ENCODE peak calls at places on chromosomes 4 and X, in four cellular contexts. P is GM23338, F is uterus, N is esophagus muscularis mucosa. W is an unnamed sample.

GRCh38 chr4:123709336-123709735 is 312.7 kb downstream of the SPRY1 start:
- DNase-seq in P (no peak), F (no peak), N (no peak), W (no peak)

GRCh38 chrX:50161143-50161542 is 39.7 kb downstream of the AKAP4 start:
- DNase-seq in P (no peak), F (no peak), N (no peak), W (no peak)

GRCh38 chrX:75038925-75039324 is 113.7 kb upstream of the NEXMIF start:
- DNase-seq in P (peak; percentile 41), F (no peak), N (no peak), W (no peak)

GRCh38 chr4:60724623-60725022 is 475.5 kb upstream of the ADGRL3 start:
- DNase-seq in P (peak; percentile 8), F (peak; percentile 16), N (no peak), W (no peak)

GRCh38 chr4:74402692-74403460 is 37.9 kb downstream of the EREG start:
- DNase-seq in P (no peak), F (no peak), N (no peak), W (no peak)

GRCh38 chrX:49627030-49627777 is 28.4 kb downstream of the GAGE1 start:
- DNase-seq in P (peak; percentile 55), F (no peak), N (no peak), W (no peak)

GRCh38 chr4:7323872-7324650 is 110.7 kb downstream of the PSAPL1 start:
- DNase-seq in P (no peak), F (no peak), N (no peak), W (no peak)

GRCh38 chrX:11427082-11428033 is 134.1 kb downstream of the AMELX start:
- DNase-seq in P (peak; percentile 48), F (peak; percentile 36), N (no peak), W (no peak)

GRCh38 chr4:74218201-74218600 is 60.3 kb downstream of the MTHFD2L start:
- DNase-seq in P (no peak), F (no peak), N (no peak), W (no peak)

GRCh38 chr4:23388699-23389395 is 501.0 kb downstream of the PPARGC1A start:
- DNase-seq in P (no peak), F (no peak), N (no peak), W (no peak)

GRCh38 chr4:81891005-81891795 is 419.5 kb upstream of the RASGEF1B start:
- DNase-seq in P (no peak), F (no peak), N (no peak), W (no peak)

GRCh38 chr4:104524026-104524425 is 29.3 kb upstream of the CXXC4 start:
- DNase-seq in P (no peak), F (no peak), N (no peak), W (no peak)

GRCh38 chr4:26772096-26772495 is 88.5 kb upstream of the STIM2 start:
- DNase-seq in P (no peak), F (no peak), N (no peak), W (no peak)

GRCh38 chr4:139314047-139314800 is 11.9 kb upstream of the NDUFC1 start:
- DNase-seq in P (peak; percentile 49), F (no peak), N (no peak), W (no peak)

GRCh38 chr4:181944527-181944926 is 298.7 kb upstream of the TENM3 start:
- DNase-seq in P (no peak), F (no peak), N (no peak), W (no peak)

GRCh38 chr4:104470770-104471169 is 23.9 kb downstream of the CXXC4 start:
- DNase-seq in P (peak; percentile 68), F (no peak), N (no peak), W (no peak)

GRCh38 chr4:73853246-73853704 is at the start of gene PF4V1:
- DNase-seq in P (peak; percentile 59), F (no peak), N (no peak), W (no peak)

GRCh38 chr4:188811116-188811515 is 671.9 kb downstream of the TRIML1 start:
- DNase-seq in P (no peak), F (no peak), N (no peak), W (no peak)

GRCh38 chr4:70711599-70711998 is 10.2 kb upstream of the RUFY3 start:
- DNase-seq in P (no peak), F (no peak), N (no peak), W (no peak)
- H3K4me1 ChIP-seq in P (peaks cover 16% of the 10 kb centered on the region), F (no peaks in the 10 kb centered on the region), N (peaks cover 21% of the 10 kb centered on the region), W (peaks cover 10% of the 10 kb centered on the region)

GRCh38 chr4:87047281-87047798 is 112.5 kb downstream of the AFF1 start:
- DNase-seq in P (no peak), F (no peak), N (peak; percentile 17), W (no peak)
- H3K4me1 ChIP-seq in P (peaks cover 54% of the 10 kb centered on the region), F (peaks cover 29% of the 10 kb centered on the region), N (peaks cover 79% of the 10 kb centered on the region), W (peaks cover 67% of the 10 kb centered on the region)

DNA sequence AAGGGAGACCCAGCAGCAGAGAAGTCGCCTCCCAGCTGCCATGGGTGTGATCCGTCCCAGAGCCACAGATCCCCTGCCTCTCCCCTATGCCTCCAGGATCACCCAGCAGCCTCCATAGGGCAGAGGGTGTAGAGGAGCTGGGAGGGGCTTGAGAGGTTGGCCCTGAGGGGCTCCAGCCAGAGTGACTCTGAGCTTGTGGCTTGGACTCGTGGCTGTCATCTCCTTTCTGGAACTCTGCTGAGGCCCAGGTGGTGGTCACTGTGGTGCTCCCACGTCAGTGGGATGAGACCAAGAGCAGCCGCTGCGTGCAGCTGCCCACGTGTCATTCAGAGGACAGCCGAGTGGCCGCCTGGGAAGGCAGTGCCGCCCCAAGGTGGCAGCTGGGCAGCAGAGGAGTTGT is 4.2 kb downstream of the TACC3 start:
- DNase-seq in P (no peak), F (no peak), N (no peak), W (no peak)
- H3K4me1 ChIP-seq in P (peaks cover 4% of the 10 kb centered on the region), F (no peaks in the 10 kb centered on the region), N (peaks cover 58% of the 10 kb centered on the region), W (peaks cover 33% of the 10 kb centered on the region)

GRCh38 chrX:2697306-2697705 is 6.2 kb downstream of the CD99 start:
- DNase-seq in P (no peak), F (no peak), N (no peak), W (no peak)

GRCh38 chrX:2699959-2700358 is 8.9 kb downstream of the CD99 start:
- DNase-seq in P (no peak), F (no peak), N (no peak), W (no peak)

GRCh38 chrX:2696698-2697215 is 5.7 kb downstream of the CD99 start:
- DNase-seq in P (no peak), F (no peak), N (no peak), W (no peak)

GRCh38 chrX:2697741-2698294 is 6.7 kb downstream of the CD99 start:
- DNase-seq in P (no peak), F (no peak), N (no peak), W (no peak)

GRCh38 chrX:2698604-2699003 is 7.5 kb downstream of the CD99 start:
- DNase-seq in P (no peak), F (no peak), N (no peak), W (no peak)
- H3K4me1 ChIP-seq in P (peaks cover 17% of the 10 kb centered on the region), F (peaks cover 6% of the 10 kb centered on the region), N (peaks cover 100% of the 10 kb centered on the region), W (peaks cover 97% of the 10 kb centered on the region)

DNA sequence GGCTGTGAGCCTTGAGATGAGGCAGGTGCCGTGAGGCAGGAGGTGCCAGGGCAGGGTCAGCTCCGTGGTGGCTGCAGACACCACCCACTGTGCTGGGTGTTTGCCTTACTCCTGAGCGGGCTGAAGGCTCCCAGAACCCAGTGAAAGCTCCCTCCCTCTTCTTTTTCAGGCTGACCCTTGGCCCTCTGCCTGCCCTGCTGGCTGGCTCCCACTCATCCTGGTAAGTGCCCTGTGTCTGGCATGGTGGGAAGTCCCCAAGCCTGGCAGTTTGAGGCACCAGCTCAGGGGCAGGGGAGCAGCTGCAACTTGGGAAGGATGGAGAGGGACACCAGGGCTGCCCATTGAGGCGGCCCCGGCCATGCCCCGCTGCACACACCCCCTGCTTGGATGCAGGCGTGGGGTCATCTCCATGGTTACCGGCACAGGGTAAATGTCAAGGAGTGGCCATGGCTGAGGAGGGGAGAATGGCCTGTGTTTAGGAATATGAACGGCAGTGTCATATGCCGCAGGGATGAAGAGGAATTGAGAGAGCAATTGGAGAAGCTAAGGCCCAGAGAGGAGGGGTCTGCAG is 16.8 kb downstream of the SH3BP2 start:
- DNase-seq in P (no peak), F (no peak), N (no peak), W (no peak)
- H3K4me1 ChIP-seq in P (peaks cover 7% of the 10 kb centered on the region), F (no peaks in the 10 kb centered on the region), N (peaks cover 85% of the 10 kb centered on the region), W (peaks cover 77% of the 10 kb centered on the region)

GRCh38 chr4:3651267-3651846 is 114.8 kb upstream of the ADRA2C start:
- DNase-seq in P (no peak), F (no peak), N (no peak), W (no peak)

GRCh38 chr4:3654036-3654807 is 112.0 kb upstream of the ADRA2C start:
- DNase-seq in P (no peak), F (no peak), N (no peak), W (no peak)

GRCh38 chr4:3655485-3656429 is 110.4 kb upstream of the ADRA2C start:
- DNase-seq in P (peak; percentile 66), F (peak; percentile 80), N (no peak), W (no peak)

GRCh38 chr4:3649491-3649890 is 116.7 kb upstream of the ADRA2C start:
- DNase-seq in P (no peak), F (no peak), N (no peak), W (no peak)

GRCh38 chr4:3652586-3652985 is 113.6 kb upstream of the ADRA2C start:
- DNase-seq in P (no peak), F (no peak), N (no peak), W (no peak)
- H3K4me1 ChIP-seq in P (no peaks in the 10 kb centered on the region), F (no peaks in the 10 kb centered on the region), N (no peaks in the 10 kb centered on the region), W (peaks cover 15% of the 10 kb centered on the region)

W was measured in vagina.